ENCODE peak calls at places on chromosome 19, in ten cellular contexts. One of them, this sample, is unnamed. For H3K36me3 and H3K27me3, the result is how much of the 10 kb centered on the place peaks cover.

GRCh38 chr19:40908981-40909380 is 26.9 kb upstream of the CYP2A7 start:
- DNase-seq in pancreas: no peak
- DNase-seq in CD4-positive, CD25-positive, alpha-beta regulatory T cell: no peak
- DNase-seq in cardiac muscle cell: peak
- DNase-seq in breast epithelium: no peak
- DNase-seq in PC-3: peak
- DNase-seq in aorta: no peak
- DNase-seq in neural progenitor cell: no peak
- DNase-seq in astrocyte: no peak
- DNase-seq in prostate gland: no peak
- DNase-seq in this sample: peak

GRCh38 chr19:2494447-2495129 is 18.7 kb downstream of the GADD45B start:
- DNase-seq in pancreas: peak
- DNase-seq in CD4-positive, CD25-positive, alpha-beta regulatory T cell: peak
- DNase-seq in cardiac muscle cell: peak
- DNase-seq in breast epithelium: peak
- DNase-seq in PC-3: peak
- DNase-seq in aorta: peak
- DNase-seq in neural progenitor cell: peak
- DNase-seq in astrocyte: peak
- DNase-seq in prostate gland: peak
- DNase-seq in this sample: peak

GRCh38 chr19:6412111-6412999 is 12.3 kb downstream of the KHSRP start:
- DNase-seq in pancreas: no peak
- DNase-seq in CD4-positive, CD25-positive, alpha-beta regulatory T cell: peak
- DNase-seq in cardiac muscle cell: peak
- DNase-seq in breast epithelium: no peak
- DNase-seq in PC-3: peak
- DNase-seq in aorta: no peak
- DNase-seq in neural progenitor cell: peak
- DNase-seq in astrocyte: no peak
- DNase-seq in prostate gland: peak
- DNase-seq in this sample: peak

GRCh38 chr19:33780746-33781145 is 15.9 kb upstream of the KCTD15 start:
- DNase-seq in pancreas: no peak
- DNase-seq in CD4-positive, CD25-positive, alpha-beta regulatory T cell: no peak
- DNase-seq in cardiac muscle cell: no peak
- DNase-seq in breast epithelium: no peak
- DNase-seq in PC-3: no peak
- DNase-seq in aorta: no peak
- DNase-seq in neural progenitor cell: no peak
- DNase-seq in astrocyte: no peak
- DNase-seq in prostate gland: no peak
- DNase-seq in this sample: peak

GRCh38 chr19:5289060-5289990 is 51.3 kb downstream of the PTPRS start:
- DNase-seq in pancreas: no peak
- DNase-seq in CD4-positive, CD25-positive, alpha-beta regulatory T cell: no peak
- DNase-seq in cardiac muscle cell: no peak
- DNase-seq in breast epithelium: no peak
- DNase-seq in PC-3: no peak
- DNase-seq in aorta: no peak
- DNase-seq in neural progenitor cell: peak
- DNase-seq in astrocyte: no peak
- DNase-seq in prostate gland: no peak
- DNase-seq in this sample: peak

GRCh38 chr19:33902802-33903488 is 106.3 kb downstream of the KCTD15 start:
- DNase-seq in pancreas: peak
- DNase-seq in CD4-positive, CD25-positive, alpha-beta regulatory T cell: no peak
- DNase-seq in cardiac muscle cell: no peak
- DNase-seq in breast epithelium: no peak
- DNase-seq in PC-3: no peak
- DNase-seq in aorta: no peak
- DNase-seq in neural progenitor cell: no peak
- DNase-seq in astrocyte: no peak
- DNase-seq in prostate gland: no peak
- DNase-seq in this sample: no peak

GRCh38 chr19:55830656-55831055 is 1.1 kb downstream of the NLRP11 start:
- DNase-seq in pancreas: no peak
- DNase-seq in CD4-positive, CD25-positive, alpha-beta regulatory T cell: no peak
- DNase-seq in cardiac muscle cell: no peak
- DNase-seq in breast epithelium: no peak
- DNase-seq in PC-3: no peak
- DNase-seq in aorta: no peak
- DNase-seq in neural progenitor cell: no peak
- DNase-seq in astrocyte: no peak
- DNase-seq in prostate gland: no peak
- DNase-seq in this sample: no peak

GRCh38 chr19:19747357-19748220 is 14.7 kb upstream of the ZNF14 start:
- DNase-seq in pancreas: no peak
- DNase-seq in CD4-positive, CD25-positive, alpha-beta regulatory T cell: no peak
- DNase-seq in cardiac muscle cell: no peak
- DNase-seq in breast epithelium: no peak
- DNase-seq in PC-3: no peak
- DNase-seq in aorta: no peak
- DNase-seq in neural progenitor cell: no peak
- DNase-seq in astrocyte: no peak
- DNase-seq in prostate gland: no peak
- DNase-seq in this sample: peak

GRCh38 chr19:23673132-23673531 is 13.9 kb downstream of the ZNF675 start:
- DNase-seq in pancreas: no peak
- DNase-seq in CD4-positive, CD25-positive, alpha-beta regulatory T cell: no peak
- DNase-seq in cardiac muscle cell: no peak
- DNase-seq in breast epithelium: no peak
- DNase-seq in PC-3: no peak
- DNase-seq in aorta: no peak
- DNase-seq in neural progenitor cell: no peak
- DNase-seq in astrocyte: no peak
- DNase-seq in prostate gland: no peak
- DNase-seq in this sample: no peak

GRCh38 chr19:50713556-50714236 is 5.9 kb downstream of the SHANK1 start:
- DNase-seq in pancreas: no peak
- DNase-seq in CD4-positive, CD25-positive, alpha-beta regulatory T cell: no peak
- DNase-seq in cardiac muscle cell: no peak
- DNase-seq in breast epithelium: no peak
- DNase-seq in PC-3: no peak
- DNase-seq in aorta: no peak
- DNase-seq in neural progenitor cell: no peak
- DNase-seq in astrocyte: no peak
- DNase-seq in prostate gland: no peak
- DNase-seq in this sample: peak

GRCh38 chr19:6044056-6044805 is 66.1 kb downstream of the RFX2 start:
- DNase-seq in pancreas: no peak
- DNase-seq in CD4-positive, CD25-positive, alpha-beta regulatory T cell: no peak
- DNase-seq in cardiac muscle cell: no peak
- DNase-seq in breast epithelium: no peak
- DNase-seq in PC-3: no peak
- DNase-seq in aorta: no peak
- DNase-seq in neural progenitor cell: no peak
- DNase-seq in astrocyte: no peak
- DNase-seq in prostate gland: no peak
- DNase-seq in this sample: no peak

GRCh38 chr19:3833578-3834348 is 35.1 kb downstream of the ZFR2 start:
- DNase-seq in pancreas: no peak
- DNase-seq in CD4-positive, CD25-positive, alpha-beta regulatory T cell: no peak
- DNase-seq in cardiac muscle cell: no peak
- DNase-seq in breast epithelium: no peak
- DNase-seq in PC-3: no peak
- DNase-seq in aorta: no peak
- DNase-seq in neural progenitor cell: no peak
- DNase-seq in astrocyte: no peak
- DNase-seq in prostate gland: no peak
- DNase-seq in this sample: peak

GRCh38 chr19:3834349-3835054 is 34.3 kb downstream of the ZFR2 start:
- DNase-seq in pancreas: no peak
- DNase-seq in CD4-positive, CD25-positive, alpha-beta regulatory T cell: no peak
- DNase-seq in cardiac muscle cell: no peak
- DNase-seq in breast epithelium: no peak
- DNase-seq in PC-3: no peak
- DNase-seq in aorta: no peak
- DNase-seq in neural progenitor cell: no peak
- DNase-seq in astrocyte: no peak
- DNase-seq in prostate gland: no peak
- DNase-seq in this sample: peak

GRCh38 chr19:3830841-3831589 is 37.8 kb downstream of the ZFR2 start:
- DNase-seq in pancreas: no peak
- DNase-seq in CD4-positive, CD25-positive, alpha-beta regulatory T cell: no peak
- DNase-seq in cardiac muscle cell: no peak
- DNase-seq in breast epithelium: no peak
- DNase-seq in PC-3: no peak
- DNase-seq in aorta: no peak
- DNase-seq in neural progenitor cell: no peak
- DNase-seq in astrocyte: no peak
- DNase-seq in prostate gland: no peak
- DNase-seq in this sample: peak

GRCh38 chr19:3832001-3832400 is 36.8 kb downstream of the ZFR2 start:
- DNase-seq in pancreas: no peak
- DNase-seq in CD4-positive, CD25-positive, alpha-beta regulatory T cell: no peak
- DNase-seq in cardiac muscle cell: no peak
- DNase-seq in breast epithelium: no peak
- DNase-seq in PC-3: peak
- DNase-seq in aorta: no peak
- DNase-seq in neural progenitor cell: no peak
- DNase-seq in astrocyte: no peak
- DNase-seq in prostate gland: no peak
- DNase-seq in this sample: no peak

GRCh38 chr19:3831601-3832000 is 37.2 kb downstream of the ZFR2 start:
- DNase-seq in pancreas: no peak
- DNase-seq in CD4-positive, CD25-positive, alpha-beta regulatory T cell: no peak
- DNase-seq in cardiac muscle cell: no peak
- DNase-seq in breast epithelium: no peak
- DNase-seq in PC-3: no peak
- DNase-seq in aorta: no peak
- DNase-seq in neural progenitor cell: no peak
- DNase-seq in astrocyte: no peak
- DNase-seq in prostate gland: no peak
- DNase-seq in this sample: peak
- H3K4me3 ChIP-seq in pancreas: no peak
- H3K4me3 ChIP-seq in CD4-positive, CD25-positive, alpha-beta regulatory T cell: no peak
- H3K4me3 ChIP-seq in cardiac muscle cell: no peak
- H3K4me3 ChIP-seq in breast epithelium: no peak
- H3K4me3 ChIP-seq in PC-3: no peak
- H3K4me3 ChIP-seq in aorta: no peak
- H3K4me3 ChIP-seq in neural progenitor cell: no peak
- H3K4me3 ChIP-seq in astrocyte: no peak
- H3K4me3 ChIP-seq in prostate gland: no peak
- H3K4me3 ChIP-seq in this sample: no peak

DNA sequence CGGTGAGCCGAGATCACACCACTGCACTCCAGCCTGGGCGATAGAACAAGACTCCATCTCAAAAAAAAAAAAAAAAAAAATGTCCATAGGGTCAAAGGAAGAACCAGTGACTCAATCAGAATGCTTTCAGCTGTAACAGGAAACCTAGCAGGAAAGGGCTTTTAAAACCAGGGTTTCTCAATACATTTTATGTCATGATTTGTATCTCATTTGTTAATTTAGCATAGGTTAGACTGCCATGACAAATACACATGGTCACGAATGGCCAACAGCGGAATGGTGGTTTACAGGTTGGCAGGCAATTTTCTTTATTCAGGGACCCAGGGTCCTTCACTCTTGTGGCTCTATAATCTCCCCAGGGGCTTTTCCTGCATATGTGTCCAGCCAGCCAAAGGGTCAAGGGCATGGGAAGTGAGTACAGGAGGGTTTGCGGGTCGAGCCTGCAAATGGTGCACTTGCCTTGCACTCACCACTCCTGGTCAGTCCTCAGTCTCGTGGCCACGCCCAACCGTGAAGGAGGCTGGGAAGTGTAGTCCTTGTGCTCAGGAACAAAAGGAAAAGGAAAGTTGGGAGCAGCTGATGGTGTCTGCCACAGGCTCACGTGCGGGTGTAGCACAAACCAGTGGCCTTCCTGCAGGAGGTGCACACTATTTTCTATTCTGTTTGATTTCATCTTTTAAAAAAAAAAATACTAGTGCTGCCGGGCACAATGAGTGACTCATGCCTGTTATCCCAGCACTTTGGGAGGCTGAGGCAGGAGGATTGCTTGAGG is 14.8 kb downstream of the DHX34 start:
- DNase-seq in pancreas: no peak
- DNase-seq in CD4-positive, CD25-positive, alpha-beta regulatory T cell: no peak
- DNase-seq in cardiac muscle cell: no peak
- DNase-seq in breast epithelium: no peak
- DNase-seq in PC-3: no peak
- DNase-seq in aorta: no peak
- DNase-seq in neural progenitor cell: peak
- DNase-seq in astrocyte: no peak
- DNase-seq in prostate gland: no peak
- DNase-seq in this sample: peak
- H3K36me3 ChIP-seq in pancreas: under half
- H3K36me3 ChIP-seq in CD4-positive, CD25-positive, alpha-beta regulatory T cell: half or more
- H3K36me3 ChIP-seq in cardiac muscle cell: under half
- H3K36me3 ChIP-seq in breast epithelium: under half
- H3K36me3 ChIP-seq in PC-3: under half
- H3K36me3 ChIP-seq in aorta: under half
- H3K36me3 ChIP-seq in neural progenitor cell: under half
- H3K36me3 ChIP-seq in astrocyte: under half
- H3K36me3 ChIP-seq in prostate gland: under half
- H3K36me3 ChIP-seq in this sample: under half

DNA sequence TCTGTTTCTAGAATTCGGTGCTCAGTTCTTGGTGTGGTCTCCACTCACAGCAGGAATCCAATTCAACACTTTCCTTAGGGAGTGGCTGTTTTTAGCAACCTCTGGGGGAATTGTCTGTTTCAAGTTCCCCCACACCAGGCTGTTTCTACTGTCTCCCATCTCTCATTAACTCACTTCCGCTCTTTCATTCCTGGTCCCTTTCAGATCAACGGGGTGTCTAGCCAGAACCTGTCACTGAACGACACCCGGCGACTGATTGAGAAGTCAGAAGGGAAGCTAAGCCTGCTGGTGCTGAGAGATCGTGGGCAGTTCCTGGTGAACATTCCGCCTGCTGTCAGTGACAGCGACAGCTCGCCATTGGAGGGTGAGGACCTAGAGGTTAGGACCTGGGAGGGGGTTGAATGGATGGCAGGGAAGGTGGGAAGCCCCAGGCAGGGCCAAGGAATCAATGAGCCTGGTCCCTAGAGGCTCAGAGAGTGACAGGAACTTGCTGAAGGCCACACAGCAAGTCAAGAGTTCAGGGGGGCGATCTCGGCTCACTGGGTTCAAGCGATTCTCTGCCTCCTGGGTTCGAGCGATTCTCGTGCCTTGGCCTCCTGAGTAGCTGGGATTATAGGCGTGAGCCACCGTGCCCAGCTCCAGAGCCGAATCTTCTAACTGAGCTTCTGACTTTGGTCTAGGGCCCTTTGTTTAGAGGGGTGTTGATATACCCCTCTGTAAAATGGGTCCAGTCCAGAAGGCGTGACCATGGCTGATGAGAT is 25.5 kb downstream of the TJP3 start:
- DNase-seq in pancreas: no peak
- DNase-seq in CD4-positive, CD25-positive, alpha-beta regulatory T cell: no peak
- DNase-seq in cardiac muscle cell: no peak
- DNase-seq in breast epithelium: no peak
- DNase-seq in PC-3: no peak
- DNase-seq in aorta: no peak
- DNase-seq in neural progenitor cell: no peak
- DNase-seq in astrocyte: no peak
- DNase-seq in prostate gland: no peak
- DNase-seq in this sample: no peak
- H3K27me3 ChIP-seq in pancreas: under half
- H3K27me3 ChIP-seq in CD4-positive, CD25-positive, alpha-beta regulatory T cell: under half
- H3K27me3 ChIP-seq in cardiac muscle cell: under half
- H3K27me3 ChIP-seq in breast epithelium: under half
- H3K27me3 ChIP-seq in PC-3: under half
- H3K27me3 ChIP-seq in aorta: under half
- H3K27me3 ChIP-seq in neural progenitor cell: under half
- H3K27me3 ChIP-seq in astrocyte: under half
- H3K27me3 ChIP-seq in prostate gland: under half
- H3K27me3 ChIP-seq in this sample: under half

GRCh38 chr19:37389234-37389633 is 18.3 kb downstream of the ZNF527 start:
- DNase-seq in pancreas: no peak
- DNase-seq in CD4-positive, CD25-positive, alpha-beta regulatory T cell: no peak
- DNase-seq in cardiac muscle cell: no peak
- DNase-seq in breast epithelium: no peak
- DNase-seq in PC-3: no peak
- DNase-seq in aorta: no peak
- DNase-seq in neural progenitor cell: no peak
- DNase-seq in astrocyte: no peak
- DNase-seq in prostate gland: no peak
- DNase-seq in this sample: no peak
- H3K4me3 ChIP-seq in pancreas: no peak
- H3K4me3 ChIP-seq in CD4-positive, CD25-positive, alpha-beta regulatory T cell: no peak
- H3K4me3 ChIP-seq in cardiac muscle cell: no peak
- H3K4me3 ChIP-seq in breast epithelium: no peak
- H3K4me3 ChIP-seq in PC-3: no peak
- H3K4me3 ChIP-seq in aorta: no peak
- H3K4me3 ChIP-seq in neural progenitor cell: no peak
- H3K4me3 ChIP-seq in astrocyte: no peak
- H3K4me3 ChIP-seq in prostate gland: no peak
- H3K4me3 ChIP-seq in this sample: no peak

This sample was measured in H7.